ENCODE peak calls at places on chromosomes 1 and 21, in six cellular contexts. M is right lobe of liver, O is esophagus muscularis mucosa, X is uterus, C is body of pancreas, I is ovary. Z is an unnamed sample.

GRCh38 chr1:233138794-233139544 is 156.6 kb downstream of the PCNX2 start:
- DNase-seq in M (no peak), C (no peak), X (no peak), O (no peak), I (no peak), Z (no peak)

GRCh38 chr1:235011599-235012435 is 116.8 kb downstream of the TOMM20 start:
- DNase-seq in O (no peak), C (peak; percentile 74), I (no peak), M (peak; percentile 59), X (peak; percentile 80), Z (peak; percentile 23)

GRCh38 chr1:170698711-170699275 is 34.9 kb downstream of the PRRX1 start:
- DNase-seq in X (no peak), I (no peak), C (no peak), O (no peak), M (no peak), Z (no peak)

GRCh38 chr1:205921559-205921887 is 21.7 kb downstream of the SLC26A9 start:
- DNase-seq in O (no peak), C (no peak), X (no peak), I (no peak), M (no peak), Z (no peak)

GRCh38 chr1:161082996-161083742 is 6.2 kb downstream of the NECTIN4 start:
- DNase-seq in I (no peak), C (peak; percentile 95), M (peak; percentile 70), X (no peak), O (no peak), Z (peak; percentile 51)

GRCh38 chr1:31101147-31101502 is 35.6 kb upstream of the PUM1 start:
- DNase-seq in M (peak; percentile 64), O (no peak), X (no peak), I (peak; percentile 66), C (no peak), Z (no peak)

GRCh38 chr21:45889961-45890360 is 91.6 kb upstream of the COL6A1 start:
- DNase-seq in X (no peak), I (no peak), O (no peak), C (no peak), M (peak; percentile 10), Z (no peak)

GRCh38 chr1:214838351-214838750 is 235.4 kb downstream of the CENPF start:
- DNase-seq in I (no peak), X (no peak), M (no peak), O (no peak), C (no peak), Z (no peak)

GRCh38 chr1:229619614-229620013 is 6.3 kb downstream of the TAF5L start:
- DNase-seq in I (no peak), X (no peak), M (no peak), O (no peak), C (no peak), Z (no peak)

GRCh38 chr1:206589206-206589605 is 23.1 kb downstream of the EIF2D start:
- DNase-seq in O (no peak), I (peak; percentile 55), M (no peak), X (peak; percentile 66), C (peak; percentile 38), Z (no peak)

GRCh38 chr1:29164588-29164987 is 17.1 kb downstream of the SRSF4 start:
- DNase-seq in C (no peak), X (no peak), I (no peak), M (no peak), O (no peak), Z (no peak)

GRCh38 chr1:22284906-22285544 is 142.1 kb upstream of the WNT4 start:
- DNase-seq in X (no peak), C (no peak), I (no peak), M (no peak), O (no peak), Z (no peak)

GRCh38 chr1:9586147-9586766 is 2.5 kb upstream of the TMEM201 start:
- DNase-seq in M (peak; percentile 6), O (no peak), C (no peak), X (no peak), I (no peak), Z (no peak)

GRCh38 chr1:47189844-47190562 is at the start of gene PDZK1IP1:
- DNase-seq in M (peak; percentile 74), C (peak; percentile 94), X (peak; percentile 75), O (peak; percentile 94), I (peak; percentile 63), Z (peak; percentile 23)

GRCh38 chr1:39395357-39395831 is 96.0 kb upstream of the BMP8A start:
- DNase-seq in I (no peak), C (peak; percentile 62), X (no peak), O (no peak), M (no peak), Z (no peak)

GRCh38 chr1:39396671-39397070 is 94.8 kb upstream of the BMP8A start:
- DNase-seq in M (no peak), X (no peak), C (no peak), I (no peak), O (no peak), Z (no peak)

GRCh38 chr1:39398278-39399010 is 93.0 kb upstream of the BMP8A start:
- DNase-seq in O (no peak), X (peak; percentile 34), C (peak; percentile 80), M (no peak), I (no peak), Z (peak; percentile 78)

GRCh38 chr1:39394598-39394997 is 96.8 kb upstream of the BMP8A start:
- DNase-seq in I (no peak), C (peak; percentile 78), X (no peak), O (no peak), M (no peak), Z (no peak)

GRCh38 chr1:39397487-39397886 is 93.9 kb upstream of the BMP8A start:
- DNase-seq in O (no peak), I (no peak), C (no peak), X (no peak), M (no peak), Z (no peak)
- H3K4me1 ChIP-seq in O (peaks cover 72% of the 10 kb centered on the region), I (peaks cover 18% of the 10 kb centered on the region), C (peaks cover 62% of the 10 kb centered on the region), X (peaks cover 25% of the 10 kb centered on the region), M (no peaks in the 10 kb centered on the region), Z (peaks cover 58% of the 10 kb centered on the region)

GRCh38 chr21:14754682-14755081 is 208.6 kb upstream of the SAMSN1 start:
- DNase-seq in C (no peak), O (no peak), I (no peak), X (no peak), M (no peak), Z (no peak)

GRCh38 chr21:14752006-14752909 is 206.1 kb upstream of the SAMSN1 start:
- DNase-seq in X (no peak), M (no peak), I (no peak), O (no peak), C (no peak), Z (no peak)

GRCh38 chr21:14754259-14754604 is 208.1 kb upstream of the SAMSN1 start:
- DNase-seq in M (no peak), C (no peak), O (no peak), I (no peak), X (no peak), Z (no peak)

GRCh38 chr21:14753069-14753465 is 207.0 kb upstream of the SAMSN1 start:
- DNase-seq in I (no peak), O (no peak), X (no peak), M (no peak), C (no peak), Z (no peak)

GRCh38 chr21:14753466-14754258 is 207.5 kb upstream of the SAMSN1 start:
- DNase-seq in I (no peak), M (no peak), X (no peak), C (peak; percentile 70), O (no peak), Z (no peak)
- TF ChIP-seq POLR2A in I (no peak), M (no peak), X (no peak), C (no peak), O (no peak), Z (no peak)

GRCh38 chr1:204102719-204103118 is 29.8 kb downstream of the SOX13 start:
- DNase-seq in I (no peak), M (no peak), O (no peak), X (no peak), C (no peak), Z (no peak)
- H3K4me1 ChIP-seq in I (peaks cover 5% of the 10 kb centered on the region), M (no peaks in the 10 kb centered on the region), O (peaks cover 80% of the 10 kb centered on the region), X (peaks cover 16% of the 10 kb centered on the region), C (peaks cover 62% of the 10 kb centered on the region), Z (peaks cover 23% of the 10 kb centered on the region)

GRCh38 chr1:154794608-154795007 is 75.5 kb downstream of the KCNN3 start:
- DNase-seq in M (no peak), C (no peak), O (no peak), I (no peak), X (no peak), Z (no peak)

GRCh38 chr1:154796303-154796892 is 73.7 kb downstream of the KCNN3 start:
- DNase-seq in C (no peak), X (no peak), I (no peak), O (no peak), M (no peak), Z (no peak)

GRCh38 chr1:154798645-154799044 is 71.4 kb downstream of the KCNN3 start:
- DNase-seq in O (no peak), M (no peak), X (no peak), C (no peak), I (no peak), Z (no peak)

GRCh38 chr1:154799188-154799587 is 70.9 kb downstream of the KCNN3 start:
- DNase-seq in X (no peak), C (no peak), M (no peak), O (no peak), I (no peak), Z (no peak)

DNA sequence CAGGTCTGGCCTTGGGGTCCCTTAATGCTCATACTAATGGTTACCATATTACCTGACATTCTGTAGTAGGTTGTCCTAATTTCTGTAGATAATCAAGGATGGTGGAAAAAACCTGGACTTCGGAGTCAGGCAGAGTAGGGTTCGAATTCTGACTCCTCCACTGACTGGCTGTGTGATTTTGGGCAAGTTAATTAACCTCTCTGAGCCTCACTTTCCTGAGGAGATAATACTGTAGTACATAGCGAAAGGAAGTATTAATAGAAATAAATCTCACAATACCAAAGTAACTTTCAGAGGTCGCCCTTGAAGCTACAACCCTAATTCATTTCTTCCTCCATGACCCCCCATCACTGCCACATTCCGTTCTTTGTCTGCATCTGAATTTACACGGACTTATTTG is 72.9 kb downstream of the KCNN3 start:
- DNase-seq in C (no peak), M (no peak), X (no peak), O (no peak), I (no peak), Z (no peak)
- TF ChIP-seq POLR2A in C (no peak), M (no peak), X (no peak), O (no peak), I (no peak), Z (no peak)

GRCh38 chr1:210932104-210932503 is 201.8 kb downstream of the KCNH1 start:
- DNase-seq in I (no peak), X (no peak), O (no peak), M (no peak), C (no peak), Z (no peak)
- H3K4me1 ChIP-seq in I (no peaks in the 10 kb centered on the region), X (no peaks in the 10 kb centered on the region), O (no peaks in the 10 kb centered on the region), M (no peaks in the 10 kb centered on the region), C (no peaks in the 10 kb centered on the region), Z (no peaks in the 10 kb centered on the region)

DNA sequence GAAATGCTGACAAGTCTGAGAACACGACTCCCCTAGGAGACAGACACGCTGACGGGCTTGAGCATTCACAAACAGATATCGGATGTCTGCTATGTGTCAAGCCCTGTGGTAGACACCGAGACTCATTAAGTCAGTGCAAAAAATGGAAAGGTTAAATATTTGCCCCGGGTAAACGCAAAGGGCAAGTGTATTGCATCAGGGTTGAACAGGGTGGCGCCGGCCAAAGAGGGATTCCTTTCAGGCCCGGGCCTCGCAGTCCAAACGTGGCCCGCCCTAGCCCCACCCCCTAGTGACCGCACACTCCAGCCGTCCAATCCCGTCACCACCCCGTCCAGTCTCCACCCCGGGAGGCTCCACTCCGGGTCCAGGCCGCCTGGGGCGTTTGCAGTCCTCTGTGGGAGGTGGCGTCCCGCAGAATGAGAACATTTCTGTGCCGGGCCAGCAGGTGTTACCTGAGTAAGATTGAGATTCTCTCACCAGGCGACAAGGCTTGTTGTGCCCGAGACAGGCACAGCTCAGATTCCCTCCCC is 16.3 kb upstream of the TMEM9 start:
- DNase-seq in O (peak; percentile 97), I (peak; percentile 95), X (peak; percentile 94), M (peak; percentile 98), C (peak; percentile 99), Z (peak; percentile 97)
- TF ChIP-seq POLR2A in O (peak; percentile 78), I (peak; percentile 93), X (peak; percentile 85), M (peak; percentile 94), C (peak; percentile 99), Z (peak; percentile 85)

Z was measured in thyroid gland.